ENCODE peak calls at places on chromosomes 2 and 18, in five cellular contexts. One of them, this sample, is unnamed.

GRCh38 chr2:138421315-138421970 is 80.1 kb upstream of the SPOPL start:
- DNase-seq in left ventricle myocardium inferior: no peak
- DNase-seq in left lung: no peak
- DNase-seq in tibial nerve: no peak
- DNase-seq in brain microvascular endothelial cell: no peak
- DNase-seq in this sample: no peak

GRCh38 chr2:233140913-233141469 is 80.8 kb downstream of the INPP5D start:
- DNase-seq in left ventricle myocardium inferior: no peak
- DNase-seq in tibial nerve: no peak
- DNase-seq in left lung: no peak
- DNase-seq in brain microvascular endothelial cell: no peak
- DNase-seq in this sample: no peak

GRCh38 chr2:112137516-112138142 is 556 bp upstream of the FBLN7 start:
- DNase-seq in left lung: no peak
- DNase-seq in left ventricle myocardium inferior: no peak
- DNase-seq in brain microvascular endothelial cell: no peak
- DNase-seq in tibial nerve: no peak
- DNase-seq in this sample: peak; percentile 33

GRCh38 chr2:31246184-31246852 is 12.4 kb downstream of the EHD3 start:
- DNase-seq in tibial nerve: no peak
- DNase-seq in left ventricle myocardium inferior: no peak
- DNase-seq in brain microvascular endothelial cell: no peak
- DNase-seq in left lung: no peak
- DNase-seq in this sample: no peak

GRCh38 chr2:23916727-23917458 is 10.0 kb downstream of the ATAD2B start:
- DNase-seq in left lung: no peak
- DNase-seq in left ventricle myocardium inferior: no peak
- DNase-seq in brain microvascular endothelial cell: no peak
- DNase-seq in tibial nerve: no peak
- DNase-seq in this sample: no peak

GRCh38 chr2:75186829-75187228 is 12.5 kb downstream of the TACR1 start:
- DNase-seq in left ventricle myocardium inferior: no peak
- DNase-seq in tibial nerve: no peak
- DNase-seq in brain microvascular endothelial cell: no peak
- DNase-seq in left lung: no peak
- DNase-seq in this sample: no peak

GRCh38 chr2:206031162-206031784 is 54.7 kb downstream of the INO80D start:
- DNase-seq in left lung: no peak
- DNase-seq in brain microvascular endothelial cell: no peak
- DNase-seq in left ventricle myocardium inferior: no peak
- DNase-seq in tibial nerve: no peak
- DNase-seq in this sample: no peak

GRCh38 chr18:74163019-74163656 is 14.8 kb downstream of the TIMM21 start:
- DNase-seq in left lung: no peak
- DNase-seq in brain microvascular endothelial cell: no peak
- DNase-seq in left ventricle myocardium inferior: no peak
- DNase-seq in tibial nerve: no peak
- DNase-seq in this sample: no peak

GRCh38 chr2:25161055-25161781 is 7.2 kb downstream of the POMC start:
- DNase-seq in brain microvascular endothelial cell: no peak
- DNase-seq in left lung: peak; percentile 90
- DNase-seq in left ventricle myocardium inferior: peak; percentile 76
- DNase-seq in tibial nerve: peak; percentile 23
- DNase-seq in this sample: peak; percentile 66

GRCh38 chr2:191839918-191840804 is 6.7 kb downstream of the CAVIN2 start:
- DNase-seq in brain microvascular endothelial cell: no peak
- DNase-seq in left ventricle myocardium inferior: no peak
- DNase-seq in left lung: no peak
- DNase-seq in tibial nerve: no peak
- DNase-seq in this sample: no peak
- TF ChIP-seq CTCF in brain microvascular endothelial cell: no peak
- TF ChIP-seq CTCF in left ventricle myocardium inferior: peak; percentile 22
- TF ChIP-seq CTCF in left lung: no peak
- TF ChIP-seq CTCF in tibial nerve: no peak
- TF ChIP-seq CTCF in this sample: no peak

GRCh38 chr2:98502556-98503335 is 58.1 kb downstream of the INPP4A start:
- DNase-seq in tibial nerve: no peak
- DNase-seq in left lung: no peak
- DNase-seq in brain microvascular endothelial cell: peak; percentile 38
- DNase-seq in left ventricle myocardium inferior: no peak
- DNase-seq in this sample: no peak
- H3K27ac ChIP-seq in tibial nerve: peak overlapping the region; percentile 95
- H3K27ac ChIP-seq in left lung: no peak overlapping the region
- H3K27ac ChIP-seq in brain microvascular endothelial cell: no peak overlapping the region
- H3K27ac ChIP-seq in left ventricle myocardium inferior: no peak overlapping the region
- H3K27ac ChIP-seq in this sample: no peak overlapping the region

DNA sequence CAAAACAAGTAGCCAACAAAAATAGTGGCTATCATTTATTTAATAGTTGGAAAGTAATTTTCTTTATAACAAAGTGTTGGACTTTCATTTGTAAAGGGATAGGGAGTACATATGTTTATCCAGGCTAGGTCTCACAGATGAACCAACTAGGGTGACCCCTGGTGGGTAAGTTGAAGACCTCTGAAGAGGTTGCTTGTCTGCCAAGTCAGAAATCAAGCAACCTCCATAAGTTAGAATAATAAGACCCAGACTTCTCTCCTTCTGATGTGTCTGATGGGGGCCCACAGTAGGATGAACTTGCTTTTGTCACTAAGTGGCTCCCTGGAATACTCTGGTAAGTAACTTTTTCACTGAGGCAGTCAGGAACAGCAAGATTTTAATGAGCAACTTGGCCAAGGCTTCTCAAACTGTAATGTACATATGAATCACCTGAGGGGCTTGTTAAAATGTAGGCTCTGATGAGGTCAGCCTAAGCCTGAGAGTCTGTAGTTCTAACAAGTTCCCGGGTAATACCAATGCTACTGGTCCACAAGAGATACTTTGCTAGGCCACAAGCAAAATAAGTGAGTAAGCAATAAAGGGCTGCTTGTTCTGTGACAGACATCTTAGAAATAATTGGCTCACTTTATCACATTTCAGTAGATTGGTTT is 319.6 kb downstream of the PIK3C3 start:
- DNase-seq in tibial nerve: no peak
- DNase-seq in left ventricle myocardium inferior: no peak
- DNase-seq in left lung: no peak
- DNase-seq in brain microvascular endothelial cell: peak; percentile 3
- DNase-seq in this sample: no peak
- TF ChIP-seq CTCF in tibial nerve: no peak
- TF ChIP-seq CTCF in left ventricle myocardium inferior: peak; percentile 39
- TF ChIP-seq CTCF in left lung: no peak
- TF ChIP-seq CTCF in brain microvascular endothelial cell: peak; percentile 50
- TF ChIP-seq CTCF in this sample: no peak

GRCh38 chr18:50274941-50275340 is 6.4 kb downstream of the MBD1 start:
- DNase-seq in brain microvascular endothelial cell: no peak
- DNase-seq in tibial nerve: no peak
- DNase-seq in left ventricle myocardium inferior: no peak
- DNase-seq in left lung: peak; percentile 57
- DNase-seq in this sample: no peak

GRCh38 chr18:50274044-50274442 is 7.3 kb downstream of the MBD1 start:
- DNase-seq in tibial nerve: no peak
- DNase-seq in left lung: no peak
- DNase-seq in brain microvascular endothelial cell: no peak
- DNase-seq in left ventricle myocardium inferior: peak; percentile 12
- DNase-seq in this sample: no peak

GRCh38 chr18:50275503-50276036 is 5.8 kb downstream of the MBD1 start:
- DNase-seq in tibial nerve: no peak
- DNase-seq in left lung: peak; percentile 61
- DNase-seq in brain microvascular endothelial cell: no peak
- DNase-seq in left ventricle myocardium inferior: no peak
- DNase-seq in this sample: no peak

GRCh38 chr18:50277935-50278334 is 3.4 kb downstream of the MBD1 start:
- DNase-seq in tibial nerve: no peak
- DNase-seq in left ventricle myocardium inferior: no peak
- DNase-seq in left lung: no peak
- DNase-seq in brain microvascular endothelial cell: peak; percentile 78
- DNase-seq in this sample: no peak

DNA sequence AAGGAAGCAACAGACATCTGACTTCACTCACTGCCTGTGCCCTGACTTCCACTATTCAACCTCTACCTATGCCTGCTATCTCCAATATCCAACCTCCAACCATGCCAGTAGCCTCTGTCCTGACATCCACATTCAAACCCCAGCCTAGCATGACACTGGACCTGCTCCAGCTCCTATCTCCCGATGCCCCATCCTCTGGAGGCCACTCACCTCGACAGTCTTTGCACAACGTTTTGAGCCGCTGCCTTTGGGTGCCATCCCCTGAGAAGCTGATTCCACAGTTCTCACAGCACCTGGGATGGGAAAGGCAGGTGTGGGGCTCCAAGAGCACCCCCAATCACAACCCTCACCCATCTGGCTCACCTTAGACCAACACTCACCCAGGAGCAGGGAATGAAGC is 4.9 kb downstream of the MBD1 start:
- DNase-seq in left lung: no peak
- DNase-seq in left ventricle myocardium inferior: no peak
- DNase-seq in tibial nerve: no peak
- DNase-seq in brain microvascular endothelial cell: no peak
- DNase-seq in this sample: no peak
- H3K27ac ChIP-seq in left lung: no peak overlapping the region
- H3K27ac ChIP-seq in left ventricle myocardium inferior: no peak overlapping the region
- H3K27ac ChIP-seq in tibial nerve: no peak overlapping the region
- H3K27ac ChIP-seq in brain microvascular endothelial cell: no peak overlapping the region
- H3K27ac ChIP-seq in this sample: no peak overlapping the region

GRCh38 chr18:10330428-10330827 is 124.0 kb upstream of the APCDD1 start:
- DNase-seq in left ventricle myocardium inferior: no peak
- DNase-seq in brain microvascular endothelial cell: no peak
- DNase-seq in left lung: no peak
- DNase-seq in tibial nerve: no peak
- DNase-seq in this sample: no peak
- TF ChIP-seq CTCF in left ventricle myocardium inferior: no peak
- TF ChIP-seq CTCF in brain microvascular endothelial cell: no peak
- TF ChIP-seq CTCF in left lung: no peak
- TF ChIP-seq CTCF in tibial nerve: no peak
- TF ChIP-seq CTCF in this sample: no peak

GRCh38 chr2:241559489-241560180 is 1.1 kb downstream of the BOK start:
- DNase-seq in brain microvascular endothelial cell: peak; percentile 30
- DNase-seq in left ventricle myocardium inferior: no peak
- DNase-seq in tibial nerve: no peak
- DNase-seq in left lung: peak; percentile 81
- DNase-seq in this sample: no peak
- H3K27ac ChIP-seq in brain microvascular endothelial cell: peak overlapping the region; percentile 26
- H3K27ac ChIP-seq in left ventricle myocardium inferior: peak overlapping the region; percentile 87
- H3K27ac ChIP-seq in tibial nerve: peak overlapping the region; percentile 67
- H3K27ac ChIP-seq in left lung: peak overlapping the region; percentile 65
- H3K27ac ChIP-seq in this sample: no peak overlapping the region

DNA sequence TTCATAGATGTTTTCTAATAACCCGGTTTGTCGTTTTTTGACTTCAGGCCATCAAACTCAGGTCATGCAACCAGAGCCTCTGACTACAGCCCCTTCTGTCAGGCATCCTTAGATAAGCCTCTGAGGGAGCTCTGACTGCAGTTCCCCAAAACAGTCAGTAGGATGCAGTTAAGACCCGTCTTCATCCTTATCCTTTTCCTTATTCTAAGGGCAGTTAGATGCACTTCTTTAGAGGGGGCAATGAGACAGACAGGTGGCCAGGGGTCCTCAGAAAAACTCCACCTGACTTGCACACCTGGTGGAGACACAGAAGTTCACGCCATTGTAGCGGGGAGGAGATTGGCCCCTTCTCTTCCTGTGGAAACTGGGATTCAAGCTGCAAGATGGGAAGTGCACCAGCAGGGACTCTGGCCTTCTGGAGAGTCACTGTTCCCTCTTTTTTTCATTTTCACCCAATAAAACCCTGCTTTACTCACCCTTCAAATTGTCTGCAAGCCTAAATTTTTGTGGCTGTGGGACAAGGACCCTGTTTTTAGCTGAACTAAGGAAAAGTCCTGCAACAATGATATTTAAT is 104.8 kb upstream of the TFPI start:
- DNase-seq in brain microvascular endothelial cell: peak; percentile 44
- DNase-seq in left ventricle myocardium inferior: no peak
- DNase-seq in tibial nerve: no peak
- DNase-seq in left lung: no peak
- DNase-seq in this sample: no peak
- TF ChIP-seq CTCF in brain microvascular endothelial cell: peak; percentile 76
- TF ChIP-seq CTCF in left ventricle myocardium inferior: peak; percentile 38
- TF ChIP-seq CTCF in tibial nerve: no peak
- TF ChIP-seq CTCF in left lung: peak; percentile 25
- TF ChIP-seq CTCF in this sample: no peak